ENCODE peak calls at places on chromosomes 12 and 14, in five cellular contexts. One of them, this sample, is unnamed.

GRCh38 chr12:49983892-49984291 is 11.1 kb downstream of the AQP6 start:
- DNase-seq in NCI-H1694 treated with DMSO at 0.1 percent for 48 hours: peak
- DNase-seq in neural progenitor cell: peak
- DNase-seq in effector memory CD8-positive, alpha-beta T cell: no peak
- DNase-seq in anterior cingulate cortex: no peak
- DNase-seq in this sample: no peak

GRCh38 chr14:20683125-20683895 is 1.1 kb upstream of the RNASE4 start:
- DNase-seq in anterior cingulate cortex: peak
- DNase-seq in NCI-H1694 treated with DMSO at 0.1 percent for 48 hours: peak
- DNase-seq in effector memory CD8-positive, alpha-beta T cell: peak
- DNase-seq in neural progenitor cell: peak
- DNase-seq in this sample: peak

GRCh38 chr14:21525571-21525970 is 575 bp downstream of the SALL2 start:
- DNase-seq in neural progenitor cell: peak
- DNase-seq in NCI-H1694 treated with DMSO at 0.1 percent for 48 hours: no peak
- DNase-seq in anterior cingulate cortex: no peak
- DNase-seq in effector memory CD8-positive, alpha-beta T cell: no peak
- DNase-seq in this sample: no peak

GRCh38 chr12:2179953-2180736 is 127.4 kb downstream of the CACNA1C start:
- DNase-seq in effector memory CD8-positive, alpha-beta T cell: no peak
- DNase-seq in NCI-H1694 treated with DMSO at 0.1 percent for 48 hours: no peak
- DNase-seq in anterior cingulate cortex: peak
- DNase-seq in neural progenitor cell: no peak
- DNase-seq in this sample: no peak

GRCh38 chr12:15797818-15798217 is 8.6 kb upstream of the EPS8 start:
- DNase-seq in anterior cingulate cortex: no peak
- DNase-seq in NCI-H1694 treated with DMSO at 0.1 percent for 48 hours: no peak
- DNase-seq in neural progenitor cell: no peak
- DNase-seq in effector memory CD8-positive, alpha-beta T cell: no peak
- DNase-seq in this sample: no peak

GRCh38 chr12:53941750-53942149 is 3.1 kb downstream of the HOXC13 start:
- DNase-seq in anterior cingulate cortex: no peak
- DNase-seq in effector memory CD8-positive, alpha-beta T cell: no peak
- DNase-seq in neural progenitor cell: no peak
- DNase-seq in NCI-H1694 treated with DMSO at 0.1 percent for 48 hours: no peak
- DNase-seq in this sample: no peak

GRCh38 chr12:39467432-39467870 is 24.5 kb upstream of the KIF21A start:
- DNase-seq in NCI-H1694 treated with DMSO at 0.1 percent for 48 hours: no peak
- DNase-seq in anterior cingulate cortex: no peak
- DNase-seq in effector memory CD8-positive, alpha-beta T cell: peak
- DNase-seq in neural progenitor cell: no peak
- DNase-seq in this sample: no peak

GRCh38 chr12:93676408-93677194 is 574 bp upstream of the CRADD start:
- DNase-seq in NCI-H1694 treated with DMSO at 0.1 percent for 48 hours: no peak
- DNase-seq in effector memory CD8-positive, alpha-beta T cell: no peak
- DNase-seq in neural progenitor cell: no peak
- DNase-seq in anterior cingulate cortex: no peak
- DNase-seq in this sample: no peak

GRCh38 chr14:89429206-89430091 is 12.4 kb upstream of the FOXN3 start:
- DNase-seq in neural progenitor cell: peak
- DNase-seq in effector memory CD8-positive, alpha-beta T cell: peak
- DNase-seq in anterior cingulate cortex: peak
- DNase-seq in NCI-H1694 treated with DMSO at 0.1 percent for 48 hours: peak
- DNase-seq in this sample: no peak

GRCh38 chr14:57480044-57480443 is 13.6 kb downstream of the CCDC198 start:
- DNase-seq in anterior cingulate cortex: no peak
- DNase-seq in neural progenitor cell: no peak
- DNase-seq in effector memory CD8-positive, alpha-beta T cell: no peak
- DNase-seq in NCI-H1694 treated with DMSO at 0.1 percent for 48 hours: no peak
- DNase-seq in this sample: no peak

This sample was measured in B cell.